ENCODE peak calls at places on chromosomes 6 and 20, in five cellular contexts. C is stimulated activated CD4-positive, alpha-beta T cell treated with anti-CD3 and anti-CD28 coated beads, Interleukin-2, amount 100 ng/mL, for 48 hours; H is sigmoid colon; B is colonic mucosa; V is cardiac fibroblast. U is an unnamed sample.

GRCh38 chr6:52377538-52378221 is 15.7 kb downstream of the PAQR8 start:
- DNase-seq in C (no peak), H (no peak), B (no peak), V (no peak), U (no peak)

GRCh38 chr6:34338811-34339210 is 53.7 kb downstream of the NUDT3 start:
- DNase-seq in C (no peak), H (no peak), B (no peak), V (no peak), U (no peak)

GRCh38 chr6:134882426-134883038 is 67.4 kb downstream of the ALDH8A1 start:
- DNase-seq in C (peak), H (peak), B (peak), V (peak), U (peak)

GRCh38 chr6:28658475-28659249 is 133.0 kb downstream of the GPX5 start:
- DNase-seq in C (no peak), H (no peak), B (no peak), V (no peak), U (no peak)

GRCh38 chr20:58019850-58020625 is 208.4 kb downstream of the ANKRD60 start:
- DNase-seq in C (no peak), H (no peak), B (no peak), V (no peak), U (no peak)

GRCh38 chr6:74248966-74249365 is 553.0 kb downstream of the CD109 start:
- DNase-seq in C (no peak), H (no peak), B (no peak), V (no peak), U (no peak)

GRCh38 chr6:23013776-23014175 is 444.4 kb downstream of the HDGFL1 start:
- DNase-seq in C (no peak), H (no peak), B (no peak), V (no peak), U (no peak)

GRCh38 chr6:122790740-122791679 is 2.0 kb downstream of the SMPDL3A start:
- DNase-seq in C (no peak), H (no peak), B (peak), V (no peak), U (no peak)

GRCh38 chr6:28383235-28384142 is 16.1 kb downstream of the ZSCAN12 start:
- DNase-seq in C (peak), H (peak), B (peak), V (peak), U (peak)

GRCh38 chr6:92667843-92668242 is 751.5 kb downstream of the EPHA7 start:
- DNase-seq in C (no peak), H (no peak), B (no peak), V (peak), U (no peak)